ENCODE peak calls at places on chromosomes 12 and 14, in four cellular contexts. D, R, G and T are unnamed samples. For H3K27me3, the result is how much of the 10 kb centered on the place peaks cover.

GRCh38 chr14:63045612-63046320 is 508 bp upstream of the KCNH5 start:
- DNase-seq in D (peak), R (no peak), G (no peak), T (no peak)

GRCh38 chr12:108446766-108447165 is 68.3 kb upstream of the FICD start:
- DNase-seq in D (no peak), R (no peak), G (no peak), T (no peak)

GRCh38 chr12:4287325-4288290 is 14.0 kb downstream of the CCND2 start:
- DNase-seq in D (no peak), R (no peak), G (no peak), T (no peak)

GRCh38 chr12:67634167-67634793 is 14.3 kb upstream of the DYRK2 start:
- DNase-seq in D (no peak), R (no peak), G (no peak), T (no peak)

GRCh38 chr12:108914031-108914630 is 34.2 kb downstream of the DAO start:
- DNase-seq in D (no peak), R (peak), G (no peak), T (no peak)

GRCh38 chr12:114692558-114693531 is 8.9 kb upstream of the TBX3 start:
- DNase-seq in D (peak), R (peak), G (no peak), T (no peak)

GRCh38 chr12:78759387-78759786 is 105.2 kb upstream of the SYT1 start:
- DNase-seq in D (no peak), R (no peak), G (no peak), T (no peak)

GRCh38 chr14:24432259-24433131 is 2.7 kb downstream of the KHNYN start:
- DNase-seq in D (no peak), R (no peak), G (no peak), T (no peak)

GRCh38 chr14:20866963-20867362 is 24.2 kb upstream of the RNASE3 start:
- DNase-seq in D (peak), R (no peak), G (peak), T (no peak)

GRCh38 chr14:76639606-76640272 is 121.5 kb upstream of the VASH1 start:
- DNase-seq in D (no peak), R (no peak), G (no peak), T (no peak)

GRCh38 chr14:68295316-68295816 is 475.8 kb downstream of the RAD51B start:
- DNase-seq in D (peak), R (peak), G (peak), T (no peak)

GRCh38 chr12:71282020-71282419 is 124.2 kb upstream of the TSPAN8 start:
- DNase-seq in D (peak), R (no peak), G (no peak), T (no peak)

GRCh38 chr12:88519802-88520435 is 60.4 kb downstream of the KITLG start:
- DNase-seq in D (no peak), R (no peak), G (no peak), T (no peak)

GRCh38 chr12:65121049-65121955 is at the start of gene WIF1:
- DNase-seq in D (peak), R (peak), G (no peak), T (peak)

GRCh38 chr14:91911474-91912032 is 35.9 kb downstream of the FBLN5 start:
- DNase-seq in D (peak), R (no peak), G (peak), T (peak)

GRCh38 chr12:122062832-122063690 is 15.5 kb upstream of the MLXIP start:
- DNase-seq in D (no peak), R (peak), G (peak), T (peak)

GRCh38 chr12:95385246-95385645 is 88.7 kb upstream of the METAP2 start:
- DNase-seq in D (peak), R (peak), G (no peak), T (no peak)

GRCh38 chr12:118358607-118359540 is 13.8 kb downstream of the TAOK3 start:
- DNase-seq in D (no peak), R (no peak), G (no peak), T (no peak)

GRCh38 chr14:59301354-59301753 is 112.9 kb downstream of the DAAM1 start:
- DNase-seq in D (no peak), R (no peak), G (no peak), T (no peak)

GRCh38 chr12:1576410-1577240 is 17.8 kb downstream of the FBXL14 start:
- DNase-seq in D (no peak), R (peak), G (no peak), T (no peak)

GRCh38 chr12:91289072-91289471 is 106.5 kb upstream of the DCN start:
- DNase-seq in D (no peak), R (no peak), G (no peak), T (no peak)

GRCh38 chr12:80321653-80322052 is 122.4 kb upstream of the PTPRQ start:
- DNase-seq in D (no peak), R (no peak), G (no peak), T (no peak)

GRCh38 chr12:6871052-6871957 is 1.8 kb downstream of the SPSB2 start:
- DNase-seq in D (peak), R (no peak), G (peak), T (peak)

GRCh38 chr12:57881035-57881973 is 34.8 kb upstream of the CTDSP2 start:
- DNase-seq in D (no peak), R (no peak), G (peak), T (no peak)

DNA sequence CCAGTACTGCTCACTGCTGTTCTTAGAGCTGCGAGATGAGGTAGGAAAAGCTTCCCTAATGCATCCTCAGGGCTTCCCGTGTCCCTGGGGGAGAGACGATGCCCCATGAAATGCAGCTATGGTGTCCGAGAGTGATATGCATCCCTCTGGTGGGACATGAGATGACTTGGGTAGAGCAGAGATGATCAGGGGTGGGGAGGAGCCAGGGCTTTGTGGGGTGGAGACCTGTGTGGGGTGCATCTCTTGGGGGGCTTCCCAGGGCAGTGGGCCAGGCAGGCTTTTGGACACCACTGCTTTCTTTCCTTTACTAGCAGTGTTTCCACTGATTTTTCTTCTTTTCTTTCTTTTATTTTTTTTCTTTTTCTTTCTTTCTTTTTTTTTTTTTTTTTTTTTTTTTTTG is 147.3 kb downstream of the ADGRD1 start:
- DNase-seq in D (no peak), R (peak), G (no peak), T (peak)
- H3K27ac ChIP-seq in D (no peak), R (no peak), G (no peak), T (no peak)

GRCh38 chr12:120468846-120469449 is 600 bp downstream of the SRSF9 start:
- DNase-seq in D (no peak), R (peak), G (no peak), T (peak)
- TF ChIP-seq CTCF in D (peak), R (no peak), G (no peak), T (no peak)

DNA sequence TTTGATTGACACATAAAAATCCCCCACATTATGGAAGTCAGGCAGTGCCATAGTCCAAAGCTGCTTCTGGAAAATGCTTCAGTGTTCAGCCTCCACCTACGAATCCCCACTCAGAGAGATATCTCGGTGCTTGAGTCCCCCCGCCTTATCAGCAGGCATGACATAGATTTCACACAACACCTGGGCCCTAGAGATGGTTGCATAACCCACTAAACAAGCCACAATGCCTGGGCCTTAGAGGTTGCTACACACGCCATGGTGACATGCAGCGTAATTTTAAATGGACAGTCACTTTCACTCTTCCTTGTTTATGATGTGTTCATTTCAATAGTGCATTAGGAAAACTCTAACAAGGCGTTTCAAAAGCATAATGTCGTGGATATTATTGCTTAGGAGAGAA is 38.0 kb downstream of the CCDC60 start:
- DNase-seq in D (no peak), R (no peak), G (no peak), T (no peak)
- H3K27me3 ChIP-seq in D (under half), R (under half), G (under half), T (under half)

GRCh38 chr14:99673328-99674063 is 10.6 kb upstream of the CYP46A1 start:
- DNase-seq in D (no peak), R (no peak), G (no peak), T (no peak)

GRCh38 chr14:99674064-99674650 is 9.9 kb upstream of the CYP46A1 start:
- DNase-seq in D (no peak), R (no peak), G (no peak), T (no peak)

GRCh38 chr14:99674776-99675175 is 9.3 kb upstream of the CYP46A1 start:
- DNase-seq in D (no peak), R (no peak), G (no peak), T (no peak)

GRCh38 chr14:99671230-99672224 is 12.6 kb upstream of the CYP46A1 start:
- DNase-seq in D (peak), R (no peak), G (no peak), T (no peak)

DNA sequence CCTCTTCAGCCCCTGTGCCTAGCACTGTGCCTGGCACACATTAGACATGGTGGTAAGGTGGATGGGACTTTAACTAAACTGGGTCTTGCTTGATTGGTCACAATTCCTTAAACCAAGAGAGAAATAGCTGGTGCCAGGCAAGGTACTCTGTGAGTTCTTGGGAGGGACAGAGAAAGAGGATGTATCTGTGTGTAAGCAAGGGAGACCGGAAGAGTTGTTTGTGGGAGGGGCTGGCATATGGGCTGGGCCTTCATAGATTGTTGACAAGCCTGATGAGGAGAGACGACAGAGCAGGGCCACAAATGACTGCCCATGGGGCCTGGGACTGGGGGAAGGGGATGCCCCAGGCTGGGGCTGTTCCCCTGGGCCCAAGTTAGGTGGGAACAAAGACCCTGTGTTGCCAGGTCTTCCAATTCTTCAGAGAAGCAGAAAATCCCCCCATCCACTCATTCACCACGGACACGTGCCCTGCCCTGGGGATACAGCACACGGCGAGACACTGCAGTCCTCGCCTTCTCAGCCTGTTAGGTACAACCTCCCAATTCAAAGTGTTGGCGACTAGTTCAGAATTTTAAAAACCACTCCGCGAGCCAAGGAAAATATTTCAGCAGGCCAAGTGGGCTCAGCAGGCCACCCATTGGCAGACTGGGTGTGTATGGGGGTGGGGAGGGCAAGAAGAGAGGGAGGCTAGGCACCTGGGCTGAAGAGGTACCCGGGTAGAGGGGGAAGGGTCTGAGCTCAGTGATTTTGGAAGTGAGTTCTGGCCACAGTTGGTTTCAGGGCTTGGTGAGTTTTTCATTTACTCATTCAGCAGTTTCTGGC is 11.4 kb upstream of the CYP46A1 start:
- DNase-seq in D (no peak), R (no peak), G (no peak), T (no peak)
- H3K27ac ChIP-seq in D (peak), R (no peak), G (no peak), T (no peak)

GRCh38 chr12:132163911-132164288 is 19.6 kb downstream of the NOC4L start:
- DNase-seq in D (no peak), R (no peak), G (no peak), T (no peak)
- TF ChIP-seq CTCF in D (no peak), R (peak), G (peak), T (no peak)